ENCODE peak calls at places on chromosome 21, in six cellular contexts. F is CD8-positive, alpha-beta memory T cell; H is tibial nerve; B is endothelial cell of umbilical vein; J is Peyer's patch; G is trophoblast cell. T is an unnamed sample.

GRCh38 chr21:32604484-32604883 is 7.7 kb downstream of the CFAP298 start:
- DNase-seq in G (no peak), H (no peak), B (no peak), J (no peak), F (no peak), T (no peak)

GRCh38 chr21:32771134-32771523 is 426 bp downstream of the PAXBP1 start:
- DNase-seq in H (peak; percentile 18), J (no peak), F (no peak), B (no peak), G (peak; percentile 73), T (peak; percentile 57)

GRCh38 chr21:41135715-41136114 is 32.2 kb upstream of the BACE2 start:
- DNase-seq in J (no peak), B (no peak), F (no peak), G (no peak), H (no peak), T (no peak)

GRCh38 chr21:34023691-34024381 is 49.5 kb upstream of the MRPS6 start:
- DNase-seq in G (no peak), F (no peak), H (no peak), B (no peak), J (no peak), T (no peak)

GRCh38 chr21:40620386-40621145 is 226.4 kb downstream of the DSCAM start:
- DNase-seq in G (peak; percentile 50), J (no peak), B (no peak), H (no peak), F (no peak), T (no peak)

GRCh38 chr21:26077523-26077922 is 93.0 kb downstream of the APP start:
- DNase-seq in F (no peak), B (no peak), G (no peak), J (no peak), H (no peak), T (no peak)

GRCh38 chr21:27134513-27134912 is 167.6 kb upstream of the ADAMTS5 start:
- DNase-seq in G (no peak), F (no peak), J (no peak), H (no peak), B (no peak), T (no peak)

GRCh38 chr21:43984905-43985689 is 27.0 kb upstream of the TRAPPC10 start:
- DNase-seq in H (no peak), J (no peak), G (no peak), F (no peak), B (no peak), T (no peak)

GRCh38 chr21:25176637-25177412 is 430.5 kb downstream of the MRPL39 start:
- DNase-seq in H (no peak), B (no peak), G (no peak), J (no peak), F (no peak), T (no peak)

GRCh38 chr21:34027727-34028461 is 45.5 kb upstream of the MRPS6 start:
- DNase-seq in J (no peak), H (no peak), G (no peak), B (no peak), F (no peak), T (no peak)

GRCh38 chr21:24225432-24225831 is 1381.8 kb downstream of the MRPL39 start:
- DNase-seq in H (no peak), F (no peak), B (no peak), G (no peak), J (no peak), T (no peak)

GRCh38 chr21:34004013-34004938 is 69.1 kb upstream of the MRPS6 start:
- DNase-seq in H (no peak), G (no peak), J (no peak), F (no peak), B (no peak), T (no peak)

GRCh38 chr21:39852021-39852721 is 15.1 kb upstream of the PCP4 start:
- DNase-seq in J (no peak), H (no peak), G (no peak), F (no peak), B (no peak), T (no peak)

GRCh38 chr21:16408280-16408669 is 678.5 kb downstream of the USP25 start:
- DNase-seq in B (no peak), H (no peak), J (no peak), G (no peak), F (no peak), T (no peak)

GRCh38 chr21:39568380-39568779 is 44.4 kb upstream of the B3GALT5 start:
- DNase-seq in G (no peak), F (no peak), H (no peak), J (no peak), B (no peak), T (no peak)

GRCh38 chr21:39184050-39184980 is 1.1 kb upstream of the PSMG1 start:
- DNase-seq in H (no peak), B (no peak), G (peak; percentile 32), J (no peak), F (no peak), T (no peak)

GRCh38 chr21:28548291-28548690 is 444.4 kb downstream of the LTN1 start:
- DNase-seq in B (no peak), G (no peak), J (no peak), F (no peak), H (no peak), T (no peak)

GRCh38 chr21:26945916-26946315 is 21.0 kb downstream of the ADAMTS5 start:
- DNase-seq in H (no peak), B (no peak), J (no peak), F (no peak), G (no peak), T (peak; percentile 21)

GRCh38 chr21:42925114-42925907 is at the start of gene ERVH48-1:
- DNase-seq in J (no peak), B (no peak), G (peak; percentile 97), F (no peak), H (no peak), T (no peak)
- H3K4me3 ChIP-seq in J (no peak within 1 kb of the TSS), B (no peak within 1 kb of the TSS), G (no peak within 1 kb of the TSS), F (no peak within 1 kb of the TSS), H (no peak within 1 kb of the TSS), T (no peak within 1 kb of the TSS)

GRCh38 chr21:45292399-45293213 is 4.9 kb upstream of the POFUT2 start:
- DNase-seq in J (peak; percentile 85), H (peak; percentile 80), F (peak; percentile 52), G (peak; percentile 78), B (peak; percentile 83), T (peak; percentile 83)

GRCh38 chr21:45294509-45295291 is 7.0 kb upstream of the POFUT2 start:
- DNase-seq in F (no peak), J (peak; percentile 67), B (peak; percentile 98), H (peak; percentile 71), G (peak; percentile 56), T (peak; percentile 67)

GRCh38 chr21:45293214-45293725 is 5.6 kb upstream of the POFUT2 start:
- DNase-seq in F (no peak), J (peak; percentile 49), B (no peak), H (no peak), G (no peak), T (no peak)

GRCh38 chr21:45295576-45296365 is 8.1 kb upstream of the POFUT2 start:
- DNase-seq in F (no peak), B (no peak), J (no peak), G (peak; percentile 12), H (no peak), T (no peak)

GRCh38 chr21:45293726-45294401 is 6.2 kb upstream of the POFUT2 start:
- DNase-seq in B (no peak), J (no peak), G (no peak), H (no peak), F (no peak), T (peak; percentile 59)
- H3K27ac ChIP-seq in B (peak overlapping the region; percentile 100), J (peak overlapping the region; percentile 92), G (peak overlapping the region; percentile 92), H (peak overlapping the region; percentile 93), F (no peak overlapping the region), T (peak overlapping the region; percentile 91)

DNA sequence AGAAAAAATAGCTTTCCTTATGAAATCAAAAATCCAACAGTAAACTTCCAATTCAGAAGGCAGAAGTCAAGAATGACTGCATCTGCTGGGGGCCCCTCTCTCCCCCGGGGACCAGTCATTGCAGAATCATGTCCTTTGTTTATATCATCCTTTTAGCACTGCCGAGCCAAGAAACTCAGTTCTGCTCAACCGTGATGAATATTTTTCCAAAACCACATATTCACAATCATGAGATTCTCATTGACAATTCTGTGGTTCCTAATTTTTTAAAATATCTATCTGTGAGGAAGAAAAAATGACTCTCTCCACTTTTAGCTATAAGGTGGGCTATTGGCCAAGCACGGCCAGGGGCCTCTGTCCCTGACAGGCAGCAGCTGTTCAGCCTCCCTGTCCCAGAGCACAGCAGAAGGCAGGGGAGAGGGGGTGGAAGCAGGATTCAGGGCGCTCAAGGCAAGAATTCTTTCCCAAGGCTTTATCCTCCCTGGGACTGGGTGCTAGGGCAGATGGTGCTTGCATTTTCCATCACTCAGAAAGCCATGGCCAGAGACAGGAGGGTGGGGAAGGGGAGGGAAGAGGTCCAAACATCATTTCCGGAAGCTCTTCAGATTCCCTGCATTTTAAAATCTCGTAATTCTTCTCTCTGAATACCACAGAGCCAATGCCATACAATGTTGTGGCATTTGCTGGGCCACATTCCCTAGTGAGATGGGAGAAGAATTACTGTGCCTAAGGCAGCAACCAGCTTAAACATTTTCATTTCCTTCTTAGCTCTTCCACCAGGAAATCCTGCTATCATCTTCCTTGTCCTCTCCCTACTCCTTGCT is 60.5 kb downstream of the KCNJ6 start:
- DNase-seq in F (no peak), J (no peak), B (no peak), G (peak; percentile 66), H (no peak), T (no peak)
- H3K4me3 ChIP-seq in F (no peak overlapping the region), J (no peak overlapping the region), B (no peak overlapping the region), G (no peak overlapping the region), H (no peak overlapping the region), T (no peak overlapping the region)

GRCh38 chr21:45997495-45998275 is 16.1 kb downstream of the COL6A1 start:
- DNase-seq in F (no peak), G (no peak), J (peak; percentile 38), B (no peak), H (no peak), T (peak; percentile 46)
- H3K27ac ChIP-seq in F (no peak overlapping the region), G (no peak overlapping the region), J (no peak overlapping the region), B (no peak overlapping the region), H (peak overlapping the region; percentile 38), T (no peak overlapping the region)

DNA sequence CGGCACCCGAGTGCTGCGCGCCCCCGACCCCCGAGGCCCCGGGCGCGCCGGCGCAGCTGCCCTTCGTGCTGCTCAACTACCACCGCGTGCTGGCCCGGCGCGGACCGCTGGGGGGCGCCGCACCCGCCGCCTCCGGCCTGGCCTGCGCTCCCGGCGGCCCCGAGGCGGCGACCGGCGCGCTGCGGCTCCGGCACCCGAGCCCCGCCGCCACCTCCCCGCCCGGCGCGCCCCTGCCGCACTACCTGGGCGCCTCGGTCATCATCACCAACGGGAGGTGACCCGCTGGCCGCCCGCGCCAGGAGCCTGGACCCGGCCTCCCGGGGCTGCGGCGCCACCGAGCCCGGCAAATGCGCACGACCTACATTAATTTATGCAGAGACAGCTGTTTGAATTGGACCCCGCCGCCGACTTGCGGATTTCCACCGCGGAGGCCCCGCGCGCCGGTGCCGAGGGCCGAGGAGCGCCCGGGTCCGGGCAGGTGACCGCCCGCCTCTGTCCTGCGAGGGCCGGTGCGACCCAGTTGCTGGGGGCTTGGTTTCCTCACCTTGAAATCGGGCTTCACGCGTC is 49.0 kb downstream of the SIM2 start:
- DNase-seq in J (peak; percentile 76), B (peak; percentile 35), H (no peak), G (peak; percentile 59), F (no peak), T (peak; percentile 70)
- H3K4me3 ChIP-seq in J (peak overlapping the region; percentile 53), B (peak overlapping the region; percentile 37), H (peak overlapping the region; percentile 18), G (peak overlapping the region; percentile 70), F (no peak overlapping the region), T (peak overlapping the region; percentile 53)

GRCh38 chr21:35444391-35444790 is 395.3 kb upstream of the RUNX1 start:
- DNase-seq in F (no peak), G (no peak), B (no peak), H (no peak), J (no peak), T (no peak)
- H3K27ac ChIP-seq in F (no peak overlapping the region), G (no peak overlapping the region), B (no peak overlapping the region), H (no peak overlapping the region), J (no peak overlapping the region), T (no peak overlapping the region)

T was measured in right lobe of liver.